ENCODE peak calls at places on chromosomes 16 and 17, in five cellular contexts. U, I, E, F and T are unnamed samples.

GRCh38 chr16:11836653-11837244 is 14.6 kb downstream of the RSL1D1 start:
- DNase-seq in E (no peak), I (no peak), U (no peak), F (no peak), T (no peak)

GRCh38 chr17:35700157-35700556 is 31.3 kb upstream of the RASL10B start:
- DNase-seq in U (no peak), E (no peak), I (no peak), F (no peak), T (no peak)

GRCh38 chr16:54289242-54290051 is 2.9 kb upstream of the IRX3 start:
- DNase-seq in F (no peak), E (no peak), U (no peak), I (no peak), T (no peak)

GRCh38 chr16:57240872-57241271 is 4.2 kb upstream of the ARL2BP start:
- DNase-seq in E (peak), I (no peak), U (no peak), F (no peak), T (no peak)

GRCh38 chr16:68298907-68299515 is 11.7 kb downstream of the SLC7A6OS start:
- DNase-seq in I (no peak), E (no peak), U (no peak), F (no peak), T (no peak)

GRCh38 chr17:40541060-40541872 is 24.0 kb downstream of the CCR7 start:
- DNase-seq in E (no peak), U (peak), I (peak), F (peak), T (peak)

GRCh38 chr17:74935585-74936469 is at the start of gene OTOP3:
- DNase-seq in E (no peak), I (no peak), U (no peak), F (no peak), T (no peak)

GRCh38 chr16:89489040-89489721 is 1.2 kb downstream of the ANKRD11 start:
- DNase-seq in I (peak), U (peak), F (peak), E (peak), T (peak)

GRCh38 chr16:23074423-23074822 is 74.8 kb downstream of the USP31 start:
- DNase-seq in E (no peak), F (no peak), I (no peak), U (no peak), T (no peak)

GRCh38 chr17:28871056-28871579 is 16.3 kb downstream of the ERAL1 start:
- DNase-seq in I (no peak), E (peak), U (peak), F (no peak), T (no peak)

GRCh38 chr16:6861136-6861535 is 471.5 kb upstream of the RBFOX1 start:
- DNase-seq in I (no peak), U (no peak), E (no peak), F (no peak), T (no peak)

GRCh38 chr17:17641621-17642409 is 39.4 kb upstream of the RAI1 start:
- DNase-seq in E (peak), U (peak), F (peak), I (no peak), T (peak)

GRCh38 chr17:78556812-78557211 is 20.4 kb downstream of the DNAH17 start:
- DNase-seq in U (no peak), E (no peak), I (no peak), F (no peak), T (no peak)

GRCh38 chr17:48002208-48002919 is 31.5 kb downstream of the CDK5RAP3 start:
- DNase-seq in F (no peak), I (no peak), E (no peak), U (no peak), T (no peak)

GRCh38 chr17:40417258-40417608 is 463 bp downstream of the TOP2A start:
- DNase-seq in U (no peak), E (no peak), I (no peak), F (no peak), T (no peak)